ENCODE peak calls at places on chromosomes 3 and 15, in eight cellular contexts. P, I, W, Z, K, M, O and D are unnamed samples.

GRCh38 chr3:59809750-59810444 is 760.1 kb upstream of the CFAP20DC start:
- DNase-seq in P (no peak), I (no peak), W (peak; percentile 50), Z (peak; percentile 20), K (peak; percentile 18), M (no peak), O (no peak), D (no peak)

GRCh38 chr3:134423153-134423552 is 48.9 kb upstream of the AMOTL2 start:
- DNase-seq in P (no peak), I (no peak), W (no peak), Z (no peak), K (no peak), M (no peak), O (no peak), D (no peak)

GRCh38 chr15:38878946-38879345 is 314.3 kb upstream of the RASGRP1 start:
- DNase-seq in P (no peak), I (no peak), W (no peak), Z (peak; percentile 84), K (no peak), M (no peak), O (no peak), D (no peak)

GRCh38 chr3:122493296-122493695 is 21.4 kb downstream of the KPNA1 start:
- DNase-seq in P (no peak), I (no peak), W (no peak), Z (no peak), K (no peak), M (no peak), O (no peak), D (no peak)

GRCh38 chr15:92112180-92112579 is 258.7 kb downstream of the SLCO3A1 start:
- DNase-seq in P (no peak), I (no peak), W (no peak), Z (no peak), K (peak; percentile 10), M (no peak), O (no peak), D (no peak)

GRCh38 chr3:112437146-112438022 is 61.9 kb downstream of the BTLA start:
- DNase-seq in P (no peak), I (no peak), W (peak; percentile 65), Z (no peak), K (peak; percentile 8), M (no peak), O (no peak), D (no peak)

GRCh38 chr15:100209204-100209603 is 132.6 kb downstream of the ADAMTS17 start:
- DNase-seq in P (no peak), I (no peak), W (no peak), Z (no peak), K (no peak), M (no peak), O (no peak), D (no peak)

GRCh38 chr15:79562538-79563298 is 130.6 kb downstream of the MINAR1 start:
- DNase-seq in P (no peak), I (no peak), W (no peak), Z (no peak), K (no peak), M (no peak), O (no peak), D (no peak)

GRCh38 chr3:33035596-33035995 is 61.4 kb downstream of the GLB1 start:
- DNase-seq in P (no peak), I (no peak), W (no peak), Z (no peak), K (peak; percentile 13), M (no peak), O (no peak), D (no peak)

GRCh38 chr3:42498791-42499477 is 3.5 kb upstream of the VIPR1 start:
- DNase-seq in P (peak; percentile 3), I (no peak), W (no peak), Z (no peak), K (no peak), M (no peak), O (no peak), D (no peak)

GRCh38 chr3:175511219-175511780 is 652.2 kb downstream of the NAALADL2 start:
- DNase-seq in P (no peak), I (no peak), W (no peak), Z (no peak), K (no peak), M (no peak), O (no peak), D (no peak)

GRCh38 chr3:16841906-16842709 is 42.6 kb upstream of the PLCL2 start:
- DNase-seq in P (no peak), I (peak; percentile 68), W (no peak), Z (no peak), K (no peak), M (peak; percentile 56), O (peak; percentile 53), D (no peak)

GRCh38 chr3:11545186-11545851 is 98.4 kb downstream of the VGLL4 start:
- DNase-seq in P (peak; percentile 39), I (no peak), W (peak; percentile 75), Z (no peak), K (no peak), M (no peak), O (no peak), D (no peak)

GRCh38 chr3:72100062-72100511 is 315.1 kb upstream of the PROK2 start:
- DNase-seq in P (peak; percentile 44), I (no peak), W (peak; percentile 34), Z (peak; percentile 80), K (no peak), M (no peak), O (no peak), D (no peak)

GRCh38 chr3:187101184-187102072 is 37.9 kb downstream of the RPL39L start:
- DNase-seq in P (peak; percentile 77), I (peak; percentile 63), W (peak; percentile 34), Z (peak; percentile 67), K (peak; percentile 39), M (peak; percentile 6), O (peak; percentile 36), D (no peak)

GRCh38 chr3:13638927-13639326 is 90.0 kb downstream of the FBLN2 start:
- DNase-seq in P (no peak), I (no peak), W (no peak), Z (no peak), K (no peak), M (no peak), O (no peak), D (no peak)

GRCh38 chr15:51380999-51381806 is 39.7 kb downstream of the GLDN start:
- DNase-seq in P (peak; percentile 24), I (peak; percentile 23), W (peak; percentile 76), Z (peak; percentile 76), K (peak; percentile 11), M (no peak), O (no peak), D (peak; percentile 24)

GRCh38 chr15:50825946-50826345 is 60.4 kb upstream of the SPPL2A start:
- DNase-seq in P (no peak), I (no peak), W (no peak), Z (no peak), K (no peak), M (no peak), O (no peak), D (no peak)

GRCh38 chr3:168591587-168591986 is 495.9 kb upstream of the GOLIM4 start:
- DNase-seq in P (no peak), I (no peak), W (no peak), Z (no peak), K (no peak), M (no peak), O (no peak), D (no peak)

GRCh38 chr3:37475435-37475834 is 301.1 kb upstream of the LRRFIP2 start:
- DNase-seq in P (no peak), I (no peak), W (no peak), Z (no peak), K (no peak), M (no peak), O (no peak), D (no peak)

GRCh38 chr3:195042741-195043611 is 228.0 kb downstream of the XXYLT1 start:
- DNase-seq in P (no peak), I (no peak), W (peak; percentile 70), Z (no peak), K (no peak), M (no peak), O (no peak), D (no peak)

GRCh38 chr3:130276203-130276803 is 69.2 kb upstream of the COL6A5 start:
- DNase-seq in P (no peak), I (peak; percentile 4), W (peak; percentile 41), Z (peak; percentile 40), K (peak; percentile 20), M (no peak), O (no peak), D (peak; percentile 32)

GRCh38 chr3:126529585-126530170 is 5.7 kb downstream of the CHST13 start:
- DNase-seq in P (no peak), I (no peak), W (no peak), Z (no peak), K (no peak), M (no peak), O (no peak), D (no peak)

GRCh38 chr3:42115223-42115622 is 24.1 kb downstream of the TRAK1 start:
- DNase-seq in P (no peak), I (no peak), W (no peak), Z (no peak), K (no peak), M (no peak), O (no peak), D (no peak)

GRCh38 chr3:177744873-177745646 is 547.8 kb upstream of the TBL1XR1 start:
- DNase-seq in P (no peak), I (no peak), W (peak; percentile 34), Z (no peak), K (no peak), M (no peak), O (no peak), D (no peak)

GRCh38 chr3:23620616-23621015 is 185.1 kb upstream of the UBE2E1 start:
- DNase-seq in P (no peak), I (no peak), W (no peak), Z (no peak), K (no peak), M (no peak), O (no peak), D (no peak)

GRCh38 chr3:124741027-124741426 is 10.8 kb downstream of the UMPS start:
- DNase-seq in P (no peak), I (no peak), W (no peak), Z (no peak), K (no peak), M (no peak), O (no peak), D (no peak)

GRCh38 chr15:59456114-59456513 is 18.1 kb downstream of the FAM81A start:
- DNase-seq in P (no peak), I (no peak), W (peak; percentile 35), Z (no peak), K (no peak), M (no peak), O (no peak), D (no peak)

GRCh38 chr3:177686671-177687070 is 489.4 kb upstream of the TBL1XR1 start:
- DNase-seq in P (no peak), I (no peak), W (no peak), Z (no peak), K (no peak), M (no peak), O (no peak), D (no peak)